ENCODE peak calls at places on chromosome 4, in six cellular contexts. H, Y, A, Q, G and L are unnamed samples.

GRCh38 chr4:85414972-85415371 is 60.0 kb upstream of the ARHGAP24 start:
- DNase-seq in H (no peak), Y (no peak), A (no peak), Q (no peak), G (no peak), L (no peak)

GRCh38 chr4:185730387-185730786 is 81.6 kb downstream of the SORBS2 start:
- DNase-seq in H (peak), Y (no peak), A (peak), Q (no peak), G (peak), L (no peak)

GRCh38 chr4:174592256-174592984 is 70.1 kb upstream of the HPGD start:
- DNase-seq in H (peak), Y (no peak), A (peak), Q (no peak), G (no peak), L (no peak)

GRCh38 chr4:29653221-29653620 is 1066.9 kb upstream of the PCDH7 start:
- DNase-seq in H (no peak), Y (no peak), A (no peak), Q (no peak), G (no peak), L (no peak)

GRCh38 chr4:147731611-147732515 is at the start of gene ARHGAP10:
- DNase-seq in H (peak), Y (peak), A (peak), Q (no peak), G (peak), L (no peak)

GRCh38 chr4:19888587-19888986 is 363.1 kb upstream of the SLIT2 start:
- DNase-seq in H (no peak), Y (no peak), A (no peak), Q (no peak), G (no peak), L (no peak)

GRCh38 chr4:151000747-151001429 is 14.2 kb downstream of the LRBA start:
- DNase-seq in H (no peak), Y (no peak), A (no peak), Q (no peak), G (no peak), L (no peak)

GRCh38 chr4:129014566-129015509 is 78.5 kb downstream of the SCLT1 start:
- DNase-seq in H (no peak), Y (no peak), A (no peak), Q (no peak), G (no peak), L (no peak)

GRCh38 chr4:119138046-119138445 is 2.4 kb downstream of the MYOZ2 start:
- DNase-seq in H (peak), Y (peak), A (peak), Q (no peak), G (peak), L (no peak)

GRCh38 chr4:112895785-112896184 is 153.7 kb upstream of the ANK2 start:
- DNase-seq in H (no peak), Y (no peak), A (no peak), Q (no peak), G (peak), L (no peak)

GRCh38 chr4:40240040-40240653 is 43.3 kb downstream of the RHOH start:
- DNase-seq in H (no peak), Y (no peak), A (no peak), Q (no peak), G (no peak), L (no peak)

DNA sequence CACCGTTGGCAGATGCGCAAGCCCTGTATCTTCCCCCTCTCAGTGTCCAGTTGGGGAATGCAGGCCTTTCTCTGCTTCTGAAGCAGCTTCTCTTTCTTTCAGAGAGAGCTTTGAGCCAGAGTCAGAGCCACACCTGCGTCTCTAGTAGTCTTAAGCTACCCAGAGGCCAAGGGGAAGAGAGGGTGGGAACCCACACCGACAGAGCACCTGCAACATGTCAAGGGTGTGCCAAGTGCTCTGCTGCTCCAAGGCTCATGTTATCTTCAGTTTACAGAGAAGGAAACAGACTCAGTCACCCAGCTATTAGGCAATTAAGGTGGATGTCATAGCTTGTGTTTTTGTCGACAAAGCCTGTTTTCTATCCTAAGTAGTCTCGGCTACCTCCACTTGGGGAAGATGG is 22.7 kb upstream of the RNF212 start:
- DNase-seq in H (no peak), Y (peak), A (peak), Q (no peak), G (peak), L (no peak)
- H3K4me3 ChIP-seq in H (no peak), Y (no peak), A (no peak), Q (no peak), G (no peak), L (no peak)

GRCh38 chr4:98928505-98929340 is at the start of gene EIF4E:
- DNase-seq in H (peak), Y (peak), A (peak), Q (peak), G (peak), L (peak)
- TF ChIP-seq CTCF in H (peak), Y (peak), A (peak), Q (peak), G (peak), L (peak)

GRCh38 chr4:36024901-36025610 is 219.3 kb downstream of the ARAP2 start:
- DNase-seq in H (no peak), Y (no peak), A (no peak), Q (no peak), G (no peak), L (no peak)
- H3K4me3 ChIP-seq in H (no peak), Y (no peak), A (no peak), Q (no peak), G (no peak), L (no peak)

GRCh38 chr4:102787944-102788343 is 27.2 kb upstream of the MANBA start:
- DNase-seq in H (no peak), Y (no peak), A (no peak), Q (no peak), G (no peak), L (no peak)
- TF ChIP-seq CTCF in H (no peak), Y (no peak), A (no peak), Q (no peak), G (no peak), L (no peak)

GRCh38 chr4:161172396-161173026 is 991.3 kb downstream of the FSTL5 start:
- DNase-seq in H (no peak), Y (no peak), A (no peak), Q (no peak), G (no peak), L (no peak)
- H3K4me3 ChIP-seq in H (no peak), Y (no peak), A (no peak), Q (no peak), G (no peak), L (no peak)

DNA sequence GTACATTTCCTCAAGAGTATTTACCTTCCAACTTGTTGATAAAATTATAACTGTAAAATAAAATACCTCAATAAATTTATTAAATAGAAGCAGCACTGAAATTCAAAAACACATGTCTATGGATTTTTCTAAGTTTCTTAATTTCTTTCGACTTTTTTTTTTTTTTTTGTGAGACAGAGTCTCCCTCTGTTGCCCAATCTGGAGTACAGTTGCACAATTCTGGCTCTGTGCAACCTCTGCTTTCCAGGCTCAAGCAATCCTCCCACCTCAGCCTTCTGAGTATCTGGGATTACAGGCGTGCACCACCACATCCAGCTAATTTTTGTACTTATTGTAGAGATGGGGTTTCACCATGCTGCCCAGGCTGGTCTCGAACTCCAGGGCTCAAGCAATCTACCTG is 79.8 kb downstream of the IQCM start:
- DNase-seq in H (peak), Y (no peak), A (peak), Q (no peak), G (peak), L (no peak)
- TF ChIP-seq CTCF in H (no peak), Y (no peak), A (no peak), Q (no peak), G (no peak), L (no peak)